ENCODE peak calls at places on chromosomes 7 and 10, in four cellular contexts. One of them, this sample, is unnamed.

GRCh38 chr10:5608608-5609270 is 57.7 kb downstream of the ASB13 start:
- DNase-seq in HCT116: no peak
- DNase-seq in heart right ventricle: no peak
- DNase-seq in cardiac muscle cell: no peak
- DNase-seq in this sample: no peak

GRCh38 chr10:3048114-3049019 is 19.0 kb upstream of the PFKP start:
- DNase-seq in cardiac muscle cell: no peak
- DNase-seq in HCT116: no peak
- DNase-seq in heart right ventricle: no peak
- DNase-seq in this sample: no peak

GRCh38 chr10:89563861-89564478 is 28.6 kb upstream of the SLC16A12 start:
- DNase-seq in cardiac muscle cell: peak
- DNase-seq in HCT116: peak
- DNase-seq in heart right ventricle: no peak
- DNase-seq in this sample: peak

GRCh38 chr10:48364659-48365405 is 58.4 kb downstream of the MAPK8 start:
- DNase-seq in cardiac muscle cell: peak
- DNase-seq in heart right ventricle: no peak
- DNase-seq in HCT116: no peak
- DNase-seq in this sample: no peak

GRCh38 chr10:12381536-12382156 is 32.3 kb downstream of the CAMK1D start:
- DNase-seq in HCT116: no peak
- DNase-seq in heart right ventricle: no peak
- DNase-seq in cardiac muscle cell: no peak
- DNase-seq in this sample: no peak

GRCh38 chr10:96996275-96996980 is 164.3 kb downstream of the LCOR start:
- DNase-seq in HCT116: no peak
- DNase-seq in heart right ventricle: no peak
- DNase-seq in cardiac muscle cell: no peak
- DNase-seq in this sample: no peak

GRCh38 chr10:61835069-61835908 is 66.2 kb upstream of the ARID5B start:
- DNase-seq in HCT116: peak
- DNase-seq in cardiac muscle cell: peak
- DNase-seq in heart right ventricle: no peak
- DNase-seq in this sample: peak

GRCh38 chr7:82507976-82508677 is 64.5 kb upstream of the CACNA2D1 start:
- DNase-seq in heart right ventricle: no peak
- DNase-seq in HCT116: no peak
- DNase-seq in cardiac muscle cell: no peak
- DNase-seq in this sample: no peak

GRCh38 chr7:157219154-157219553 is 80.4 kb downstream of the UBE3C start:
- DNase-seq in HCT116: no peak
- DNase-seq in cardiac muscle cell: no peak
- DNase-seq in heart right ventricle: no peak
- DNase-seq in this sample: no peak

GRCh38 chr7:47191876-47192291 is 390.0 kb downstream of the TNS3 start:
- DNase-seq in HCT116: no peak
- DNase-seq in heart right ventricle: no peak
- DNase-seq in cardiac muscle cell: no peak
- DNase-seq in this sample: no peak

GRCh38 chr7:30252885-30253795 is 31.3 kb upstream of the ZNRF2 start:
- DNase-seq in HCT116: no peak
- DNase-seq in cardiac muscle cell: peak
- DNase-seq in heart right ventricle: peak
- DNase-seq in this sample: no peak

GRCh38 chr7:25180592-25180923 is 47.7 kb downstream of the NPVF start:
- DNase-seq in heart right ventricle: no peak
- DNase-seq in HCT116: no peak
- DNase-seq in cardiac muscle cell: no peak
- DNase-seq in this sample: no peak

GRCh38 chr7:111364413-111364812 is 197.9 kb downstream of the IMMP2L start:
- DNase-seq in cardiac muscle cell: peak
- DNase-seq in HCT116: no peak
- DNase-seq in heart right ventricle: no peak
- DNase-seq in this sample: no peak

GRCh38 chr10:32878646-32879045 is 79.4 kb downstream of the ITGB1 start:
- DNase-seq in cardiac muscle cell: no peak
- DNase-seq in HCT116: no peak
- DNase-seq in heart right ventricle: no peak
- DNase-seq in this sample: no peak

GRCh38 chr10:132921818-132922807 is 20.3 kb downstream of the CFAP46 start:
- DNase-seq in HCT116: no peak
- DNase-seq in cardiac muscle cell: no peak
- DNase-seq in heart right ventricle: no peak
- DNase-seq in this sample: no peak

GRCh38 chr10:100021322-100021721 is 11.6 kb upstream of the DNMBP start:
- DNase-seq in heart right ventricle: no peak
- DNase-seq in HCT116: no peak
- DNase-seq in cardiac muscle cell: no peak
- DNase-seq in this sample: no peak

GRCh38 chr10:100020883-100021248 is 11.1 kb upstream of the DNMBP start:
- DNase-seq in cardiac muscle cell: no peak
- DNase-seq in heart right ventricle: no peak
- DNase-seq in HCT116: no peak
- DNase-seq in this sample: no peak

GRCh38 chr10:100022403-100022802 is 12.7 kb upstream of the DNMBP start:
- DNase-seq in cardiac muscle cell: peak
- DNase-seq in HCT116: no peak
- DNase-seq in heart right ventricle: no peak
- DNase-seq in this sample: no peak

GRCh38 chr10:100020161-100020882 is 10.6 kb upstream of the DNMBP start:
- DNase-seq in heart right ventricle: no peak
- DNase-seq in HCT116: no peak
- DNase-seq in cardiac muscle cell: no peak
- DNase-seq in this sample: no peak

GRCh38 chr10:100019824-100020160 is 10.0 kb upstream of the DNMBP start:
- DNase-seq in cardiac muscle cell: no peak
- DNase-seq in HCT116: no peak
- DNase-seq in heart right ventricle: no peak
- DNase-seq in this sample: no peak
- TF ChIP-seq CTCF in cardiac muscle cell: no peak
- TF ChIP-seq CTCF in HCT116: no peak
- TF ChIP-seq CTCF in heart right ventricle: no peak
- TF ChIP-seq CTCF in this sample: no peak

GRCh38 chr7:66739477-66739876 is 1.1 kb upstream of the RABGEF1 start:
- DNase-seq in heart right ventricle: no peak
- DNase-seq in cardiac muscle cell: peak
- DNase-seq in HCT116: no peak
- DNase-seq in this sample: no peak
- H3K27ac ChIP-seq in heart right ventricle: peak
- H3K27ac ChIP-seq in cardiac muscle cell: peak
- H3K27ac ChIP-seq in HCT116: peak
- H3K27ac ChIP-seq in this sample: peak

DNA sequence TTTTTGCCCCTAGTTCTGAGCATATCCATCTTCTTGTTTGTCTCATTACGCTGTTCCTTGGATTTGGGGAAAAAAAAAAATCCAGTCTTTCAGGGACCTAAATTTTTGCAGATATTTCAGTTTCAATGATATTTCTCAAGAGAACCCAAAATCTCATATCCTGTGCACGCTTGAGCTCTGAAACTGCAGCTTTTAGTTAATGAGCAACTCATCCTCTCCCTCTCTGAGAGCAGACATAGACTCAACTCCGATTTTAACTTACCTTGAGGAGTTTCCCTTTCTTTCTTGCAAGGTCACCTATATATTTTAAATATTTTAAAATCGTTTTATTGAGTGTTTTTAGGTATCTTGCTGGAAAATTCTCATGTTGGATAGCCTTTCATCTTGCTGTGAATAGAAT is 200.3 kb downstream of the GALNT17 start:
- DNase-seq in cardiac muscle cell: no peak
- DNase-seq in HCT116: no peak
- DNase-seq in heart right ventricle: no peak
- DNase-seq in this sample: no peak
- TF ChIP-seq CTCF in cardiac muscle cell: no peak
- TF ChIP-seq CTCF in HCT116: no peak
- TF ChIP-seq CTCF in heart right ventricle: no peak
- TF ChIP-seq CTCF in this sample: no peak

GRCh38 chr7:100167912-100168323 is 499 bp downstream of the GAL3ST4 start:
- DNase-seq in cardiac muscle cell: peak
- DNase-seq in heart right ventricle: no peak
- DNase-seq in HCT116: no peak
- DNase-seq in this sample: no peak
- H3K27ac ChIP-seq in cardiac muscle cell: no peak
- H3K27ac ChIP-seq in heart right ventricle: peak
- H3K27ac ChIP-seq in HCT116: no peak
- H3K27ac ChIP-seq in this sample: peak

DNA sequence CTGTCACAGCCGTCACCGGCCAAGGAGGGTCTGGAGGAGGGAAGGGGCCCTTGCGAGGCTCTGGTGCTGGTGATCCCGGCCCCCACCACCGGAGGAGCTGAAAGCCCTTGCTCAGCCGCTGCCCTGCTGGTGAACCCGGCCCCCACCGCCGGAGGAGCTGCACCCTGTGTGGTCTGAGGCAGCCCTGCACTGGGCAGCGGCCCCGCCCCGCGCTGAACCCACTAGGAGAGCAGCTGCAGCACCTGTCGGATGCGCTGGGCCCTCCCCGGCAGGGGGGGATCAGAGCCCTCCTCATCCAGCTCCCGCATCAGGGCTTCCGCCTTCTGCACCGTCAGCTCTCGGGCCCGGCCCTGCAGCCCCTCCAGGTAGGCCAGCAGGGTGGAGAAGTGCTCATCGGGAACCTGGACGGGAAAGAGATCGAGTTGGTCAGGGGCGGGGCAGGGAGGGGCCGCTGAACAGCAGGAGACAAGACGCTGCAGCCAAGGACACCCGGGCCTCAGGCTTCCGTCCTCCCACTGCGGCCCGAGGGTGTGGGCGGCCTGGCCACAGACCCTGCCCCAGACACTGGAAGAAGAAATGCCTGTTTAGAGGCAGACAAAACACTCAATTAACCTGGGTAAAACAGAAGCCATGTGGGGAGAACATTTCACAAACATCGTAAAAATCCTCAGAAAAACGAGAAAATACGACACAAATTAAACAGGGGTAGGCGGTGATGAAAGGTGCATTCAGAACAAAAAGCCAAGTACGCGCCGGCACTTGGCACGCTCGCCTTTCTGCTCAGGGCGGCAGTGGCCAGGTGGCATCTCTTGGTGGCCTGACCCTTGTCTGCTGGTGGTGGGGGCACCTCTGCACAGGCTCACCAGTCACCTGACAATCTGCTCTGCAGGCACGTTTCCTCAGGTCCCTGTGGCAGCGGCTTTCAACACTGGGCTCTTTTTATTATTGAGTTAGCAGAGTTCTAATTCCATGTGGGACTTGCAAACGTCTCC is 14.7 kb downstream of the CYP2W1 start:
- DNase-seq in cardiac muscle cell: no peak
- DNase-seq in HCT116: no peak
- DNase-seq in heart right ventricle: no peak
- DNase-seq in this sample: no peak
- TF ChIP-seq CTCF in cardiac muscle cell: no peak
- TF ChIP-seq CTCF in HCT116: no peak
- TF ChIP-seq CTCF in heart right ventricle: no peak
- TF ChIP-seq CTCF in this sample: no peak

DNA sequence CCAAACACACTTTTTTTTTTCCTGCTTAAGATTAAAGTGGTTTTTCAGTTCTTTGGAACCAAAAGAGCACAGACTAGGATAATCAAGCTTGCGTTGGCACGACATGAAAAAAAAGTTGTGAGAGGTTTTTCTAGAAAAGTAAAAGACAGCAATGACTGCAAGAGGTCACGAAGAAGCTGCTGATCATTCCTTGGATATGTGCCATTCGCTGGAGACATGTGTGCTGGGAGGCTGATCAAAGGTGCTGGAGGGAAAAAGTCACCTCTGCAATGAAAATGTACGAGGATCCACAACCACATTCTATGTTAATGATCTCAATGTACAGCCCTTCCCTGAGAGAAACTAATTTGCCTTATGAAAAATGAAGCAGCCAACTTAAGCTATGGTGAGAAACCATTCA is 5.4 kb downstream of the AKR1B1 start:
- DNase-seq in HCT116: no peak
- DNase-seq in heart right ventricle: no peak
- DNase-seq in cardiac muscle cell: no peak
- DNase-seq in this sample: no peak
- H3K27ac ChIP-seq in HCT116: no peak
- H3K27ac ChIP-seq in heart right ventricle: peak
- H3K27ac ChIP-seq in cardiac muscle cell: no peak
- H3K27ac ChIP-seq in this sample: no peak

This sample was measured in RWPE1.